ENCODE peak calls at places on chromosomes 2 and 18, in nine cellular contexts. Y is prostate gland, T is tibial artery, J is upper lobe of right lung, O is MM.1S, H is keratinocyte, W is IMR-90, U is endodermal cell, M is psoas muscle. L is an unnamed sample.

GRCh38 chr2:234026111-234026510 is 24.4 kb upstream of the SPP2 start:
- DNase-seq in T (no peak), O (no peak), W (peak; percentile 13), J (no peak), H (no peak), M (no peak), Y (no peak), U (no peak), L (no peak)

GRCh38 chr2:63023444-63023843 is 27.2 kb upstream of the OTX1 start:
- DNase-seq in H (no peak), M (no peak), U (peak; percentile 76), O (peak; percentile 27), T (no peak), Y (no peak), W (peak; percentile 40), J (no peak), L (no peak)

GRCh38 chr2:218000137-218000536 is 2.7 kb downstream of the TNS1 start:
- DNase-seq in Y (no peak), O (no peak), J (no peak), M (peak; percentile 67), H (no peak), W (peak; percentile 91), T (peak; percentile 88), U (no peak), L (no peak)

GRCh38 chr2:176729706-176730569 is 460.7 kb downstream of the MTX2 start:
- DNase-seq in T (peak; percentile 83), U (no peak), J (no peak), Y (peak; percentile 32), H (no peak), W (no peak), M (no peak), O (no peak), L (no peak)

GRCh38 chr2:86807462-86808275 is 17.0 kb upstream of the CD8A start:
- DNase-seq in O (peak; percentile 73), Y (peak; percentile 46), T (peak; percentile 70), M (peak; percentile 41), H (no peak), W (no peak), J (peak; percentile 74), U (peak; percentile 86), L (peak; percentile 78)

GRCh38 chr2:20172273-20173052 is 52.5 kb downstream of the SDC1 start:
- DNase-seq in W (no peak), U (peak; percentile 69), M (no peak), H (peak; percentile 66), T (peak; percentile 35), Y (peak; percentile 87), O (no peak), J (peak; percentile 80), L (no peak)

GRCh38 chr2:226652983-226653765 is 146.4 kb downstream of the IRS1 start:
- DNase-seq in U (no peak), T (no peak), J (no peak), H (no peak), Y (no peak), M (no peak), W (peak; percentile 42), O (no peak), L (no peak)

GRCh38 chr2:88671786-88672427 is 19.6 kb upstream of the RPIA start:
- DNase-seq in M (no peak), T (no peak), H (peak; percentile 72), O (peak; percentile 67), W (peak; percentile 70), Y (peak; percentile 8), J (no peak), U (peak; percentile 47), L (no peak)

GRCh38 chr2:112627060-112628040 is 18.4 kb upstream of the SLC20A1 start:
- DNase-seq in O (no peak), J (peak; percentile 62), M (peak; percentile 38), T (peak; percentile 83), U (peak; percentile 26), Y (no peak), W (peak; percentile 97), H (no peak), L (no peak)

GRCh38 chr2:195501746-195502145 is 155.3 kb upstream of the SLC39A10 start:
- DNase-seq in W (no peak), Y (no peak), M (no peak), J (no peak), O (no peak), U (no peak), T (no peak), H (no peak), L (no peak)

GRCh38 chr2:99572380-99572779 is 82.6 kb upstream of the REV1 start:
- DNase-seq in O (no peak), J (no peak), W (no peak), Y (peak; percentile 19), H (no peak), M (no peak), U (no peak), T (no peak), L (no peak)

GRCh38 chr2:109247812-109248211 is 118.8 kb downstream of the SH3RF3 start:
- DNase-seq in H (no peak), M (no peak), U (no peak), J (no peak), O (no peak), W (no peak), T (no peak), Y (no peak), L (no peak)

GRCh38 chr2:233375490-233376314 is 21.4 kb downstream of the DGKD start:
- DNase-seq in Y (no peak), H (no peak), U (no peak), T (no peak), J (no peak), O (peak; percentile 74), M (no peak), W (no peak), L (no peak)

GRCh38 chr2:239380831-239381708 is 19.8 kb downstream of the HDAC4 start:
- DNase-seq in H (no peak), W (no peak), M (no peak), J (peak; percentile 66), O (no peak), U (no peak), Y (no peak), T (no peak), L (no peak)

GRCh38 chr18:74050807-74051206 is 96.8 kb downstream of the FBXO15 start:
- DNase-seq in J (no peak), U (no peak), M (no peak), Y (no peak), W (no peak), H (no peak), O (no peak), T (no peak), L (no peak)

DNA sequence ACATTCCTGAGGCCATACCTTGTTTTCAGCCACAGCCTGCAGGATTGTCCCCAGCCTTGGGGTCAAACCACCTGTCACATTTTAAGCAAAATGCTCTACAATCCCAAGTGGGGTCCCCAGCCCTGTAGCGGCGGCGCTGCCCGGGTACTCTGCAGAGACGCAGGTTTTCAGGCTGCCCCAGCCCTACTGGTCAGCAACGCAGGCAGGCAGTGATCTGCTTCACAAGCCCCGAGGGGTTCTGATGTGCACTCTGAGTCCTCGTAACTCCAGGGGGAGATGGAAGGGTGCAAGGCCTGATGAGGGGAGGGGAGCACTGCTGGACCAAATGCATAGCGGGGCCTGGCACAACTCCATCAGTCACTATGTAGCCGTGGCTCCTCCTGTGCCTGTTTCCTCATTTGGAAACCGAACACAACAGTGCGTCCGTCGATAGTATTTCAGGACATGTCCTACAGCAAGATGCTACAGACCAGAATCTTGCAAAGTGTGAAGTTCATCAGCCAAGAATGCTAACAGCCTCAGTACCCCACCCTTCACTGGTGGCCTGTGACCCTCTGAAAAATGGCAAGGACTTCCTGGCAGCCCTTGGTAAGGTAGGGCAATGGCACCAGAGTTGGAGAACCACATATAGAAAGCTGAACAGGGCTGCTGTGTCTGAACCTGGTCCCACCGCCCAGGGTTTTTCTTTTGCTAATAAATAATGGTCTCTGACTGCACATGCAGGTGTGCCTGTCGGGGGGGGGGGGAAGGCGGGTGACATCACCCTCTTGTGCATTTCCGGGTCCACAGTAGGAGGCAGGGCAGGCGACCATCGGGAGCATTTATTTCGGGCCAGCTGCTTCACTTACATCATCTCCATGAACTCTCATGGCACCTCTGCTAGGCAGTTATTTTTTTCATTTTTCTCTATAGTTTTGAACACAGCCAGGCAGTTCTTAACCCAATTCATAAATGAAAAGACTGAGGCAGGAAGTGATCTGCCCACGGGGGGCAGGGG is 50.6 kb upstream of the TFCP2L1 start:
- DNase-seq in W (no peak), U (peak; percentile 54), H (no peak), Y (no peak), M (no peak), T (peak; percentile 54), J (no peak), O (no peak), L (peak; percentile 30)
- H3K4me3 ChIP-seq in W (no peak overlapping the region), U (no peak overlapping the region), H (no peak overlapping the region), Y (no peak overlapping the region), M (no peak overlapping the region), T (no peak overlapping the region), J (no peak overlapping the region), O (no peak overlapping the region), L (no peak overlapping the region)

GRCh38 chr2:237254911-237255578 is 158.9 kb downstream of the COL6A3 start:
- DNase-seq in J (no peak), T (no peak), H (no peak), O (no peak), Y (no peak), U (no peak), W (peak; percentile 92), M (no peak), L (no peak)
- H3K4me1 ChIP-seq in J (peaks cover 13% of the 10 kb centered on the region), T (peaks cover 52% of the 10 kb centered on the region), H (no peaks in the 10 kb centered on the region), O (no peaks in the 10 kb centered on the region), Y (no peaks in the 10 kb centered on the region), U (no peaks in the 10 kb centered on the region), W (peaks cover 40% of the 10 kb centered on the region), M (peaks cover 7% of the 10 kb centered on the region), L (no peaks in the 10 kb centered on the region)

GRCh38 chr2:215796160-215796559 is 217.2 kb downstream of the MREG start:
- DNase-seq in W (peak; percentile 66), J (no peak), T (no peak), H (no peak), U (no peak), O (no peak), M (no peak), Y (no peak), L (no peak)
- TF ChIP-seq CTCF in W (no peak), J (no peak), T (no peak), H (no peak), U (no peak), O (no peak), M (no peak), Y (no peak), L (no peak)

GRCh38 chr2:230444832-230445231 is 28.8 kb downstream of the SP100 start:
- DNase-seq in J (no peak), W (no peak), Y (no peak), U (no peak), H (no peak), M (no peak), T (no peak), O (peak; percentile 51), L (no peak)

GRCh38 chr2:230449901-230450467 is 34.0 kb downstream of the SP100 start:
- DNase-seq in W (no peak), O (no peak), Y (no peak), M (no peak), U (no peak), T (no peak), H (no peak), J (no peak), L (no peak)

GRCh38 chr2:230443540-230443939 is 27.5 kb downstream of the SP100 start:
- DNase-seq in H (no peak), O (no peak), M (no peak), Y (no peak), U (no peak), T (no peak), J (no peak), W (peak; percentile 78), L (no peak)

GRCh38 chr2:230447036-230447435 is 31.0 kb downstream of the SP100 start:
- DNase-seq in T (no peak), M (no peak), J (no peak), Y (no peak), H (no peak), W (no peak), U (no peak), O (no peak), L (no peak)

GRCh38 chr2:230447455-230448451 is 31.8 kb downstream of the SP100 start:
- DNase-seq in J (no peak), H (no peak), W (no peak), U (no peak), T (no peak), M (no peak), Y (no peak), O (peak; percentile 88), L (no peak)
- H3K4me3 ChIP-seq in J (no peak overlapping the region), H (no peak overlapping the region), W (no peak overlapping the region), U (no peak overlapping the region), T (no peak overlapping the region), M (no peak overlapping the region), Y (no peak overlapping the region), O (peak overlapping the region; percentile 38), L (no peak overlapping the region)

L was measured in mucosa of descending colon.